ENCODE peak calls at places on chromosome 16, in five cellular contexts. W, H, K, G and O are unnamed samples.

GRCh38 chr16:964696-965395 is 5.9 kb downstream of the LMF1 start:
- DNase-seq in W (peak), K (no peak), G (no peak), H (no peak), O (peak)

GRCh38 chr16:2156025-2156848 is 655 bp downstream of the TRAF7 start:
- DNase-seq in G (peak), K (no peak), W (peak), H (no peak), O (no peak)

GRCh38 chr16:471353-472198 is 46.1 kb downstream of the RAB11FIP3 start:
- DNase-seq in W (peak), K (no peak), G (no peak), H (no peak), O (no peak)

GRCh38 chr16:88355389-88356123 is 27.2 kb upstream of the ZNF469 start:
- DNase-seq in G (no peak), K (peak), W (no peak), H (no peak), O (no peak)

GRCh38 chr16:89506113-89506504 is 2.1 kb upstream of the SPG7 start:
- DNase-seq in K (no peak), G (no peak), W (no peak), H (no peak), O (no peak)

GRCh38 chr16:68179196-68179795 is 56.6 kb downstream of the ESRP2 start:
- DNase-seq in G (no peak), K (no peak), H (no peak), W (no peak), O (no peak)

GRCh38 chr16:15777533-15778203 is 79.2 kb downstream of the MYH11 start:
- DNase-seq in K (no peak), H (peak), W (peak), G (peak), O (no peak)

GRCh38 chr16:72860726-72861562 is 187.0 kb downstream of the ZFHX3 start:
- DNase-seq in G (no peak), K (no peak), W (no peak), H (no peak), O (no peak)

GRCh38 chr16:86772671-86773338 is 194.5 kb downstream of the FOXL1 start:
- DNase-seq in H (no peak), W (peak), K (no peak), G (no peak), O (peak)

GRCh38 chr16:78742501-78743283 is 643.2 kb downstream of the WWOX start:
- DNase-seq in G (no peak), K (no peak), H (no peak), W (no peak), O (no peak)

GRCh38 chr16:85752511-85753420 is 1.9 kb upstream of the C16orf74 start:
- DNase-seq in W (peak), G (no peak), K (no peak), H (no peak), O (no peak)
- TF ChIP-seq CTCF in W (peak), G (no peak), K (no peak), H (no peak), O (peak)

DNA sequence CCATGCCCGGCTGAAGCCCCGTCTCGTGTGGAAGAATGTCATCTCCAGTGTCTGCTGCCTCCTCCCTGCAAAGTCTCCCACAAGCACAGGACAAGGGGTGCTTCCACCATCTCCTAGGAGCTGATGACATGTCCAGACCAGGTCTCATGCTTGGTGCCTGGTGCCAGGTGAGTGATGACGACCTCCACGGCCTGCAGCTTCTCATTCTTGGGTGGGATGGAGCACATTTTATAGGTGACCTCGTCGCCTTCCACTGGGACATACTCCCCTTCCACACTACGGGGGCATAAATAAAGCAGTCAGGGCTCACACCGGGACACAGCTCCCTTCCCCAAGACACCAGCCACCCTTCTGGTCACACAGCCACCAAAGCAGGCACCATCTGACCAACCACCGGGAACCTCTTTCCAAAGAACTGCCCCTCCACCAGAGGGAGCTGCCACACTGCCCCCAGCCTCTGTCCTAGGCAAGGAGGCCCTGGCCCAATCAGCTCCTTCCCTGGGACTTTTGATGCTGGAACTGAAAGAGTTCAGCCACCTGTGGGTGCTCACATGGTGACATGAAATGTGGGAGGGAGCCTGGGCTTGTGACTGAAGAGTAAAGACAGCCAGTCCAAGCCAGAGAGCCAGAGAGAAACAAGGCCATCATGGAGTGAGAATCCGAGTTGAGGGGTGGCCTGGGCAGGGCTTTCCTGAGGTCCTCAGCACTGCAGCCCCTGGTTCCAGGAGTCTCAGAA is 13.6 kb downstream of the CARHSP1 start:
- DNase-seq in W (no peak), G (no peak), H (no peak), K (no peak), O (no peak)
- TF ChIP-seq CTCF in W (no peak), G (peak), H (no peak), K (no peak), O (peak)

GRCh38 chr16:77514500-77515225 is 79.8 kb upstream of the ADAMTS18 start:
- DNase-seq in W (no peak), H (no peak), K (no peak), G (no peak), O (no peak)
- TF ChIP-seq CTCF in W (no peak), H (no peak), K (no peak), G (no peak), O (no peak)

GRCh38 chr16:3457434-3458252 is 14.2 kb downstream of the NAA60 start:
- DNase-seq in W (peak), G (peak), K (peak), H (peak), O (no peak)
- TF ChIP-seq CTCF in W (peak), G (peak), K (peak), H (peak), O (peak)

DNA sequence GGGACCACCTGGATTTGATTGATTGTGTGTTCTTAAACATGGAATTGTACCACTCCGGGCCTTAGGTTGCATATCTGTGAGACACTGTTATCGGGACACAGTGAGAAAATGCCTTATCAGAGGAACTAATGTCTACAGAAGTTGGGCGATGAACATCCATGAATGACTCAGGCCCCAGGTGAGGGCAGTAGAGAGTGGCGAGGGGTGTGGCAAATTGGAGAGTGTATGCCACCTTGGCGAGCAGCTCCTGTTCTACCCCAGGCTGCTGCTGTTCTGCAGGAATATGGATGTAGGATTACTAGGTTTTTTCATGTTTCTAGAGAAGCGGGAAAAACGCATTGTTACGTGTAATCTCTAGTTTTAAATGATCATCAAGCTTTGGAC is 38.8 kb downstream of the CLEC16A start:
- DNase-seq in G (no peak), W (no peak), K (no peak), H (no peak), O (no peak)
- TF ChIP-seq CTCF in G (no peak), W (no peak), K (no peak), H (no peak), O (no peak)

DNA sequence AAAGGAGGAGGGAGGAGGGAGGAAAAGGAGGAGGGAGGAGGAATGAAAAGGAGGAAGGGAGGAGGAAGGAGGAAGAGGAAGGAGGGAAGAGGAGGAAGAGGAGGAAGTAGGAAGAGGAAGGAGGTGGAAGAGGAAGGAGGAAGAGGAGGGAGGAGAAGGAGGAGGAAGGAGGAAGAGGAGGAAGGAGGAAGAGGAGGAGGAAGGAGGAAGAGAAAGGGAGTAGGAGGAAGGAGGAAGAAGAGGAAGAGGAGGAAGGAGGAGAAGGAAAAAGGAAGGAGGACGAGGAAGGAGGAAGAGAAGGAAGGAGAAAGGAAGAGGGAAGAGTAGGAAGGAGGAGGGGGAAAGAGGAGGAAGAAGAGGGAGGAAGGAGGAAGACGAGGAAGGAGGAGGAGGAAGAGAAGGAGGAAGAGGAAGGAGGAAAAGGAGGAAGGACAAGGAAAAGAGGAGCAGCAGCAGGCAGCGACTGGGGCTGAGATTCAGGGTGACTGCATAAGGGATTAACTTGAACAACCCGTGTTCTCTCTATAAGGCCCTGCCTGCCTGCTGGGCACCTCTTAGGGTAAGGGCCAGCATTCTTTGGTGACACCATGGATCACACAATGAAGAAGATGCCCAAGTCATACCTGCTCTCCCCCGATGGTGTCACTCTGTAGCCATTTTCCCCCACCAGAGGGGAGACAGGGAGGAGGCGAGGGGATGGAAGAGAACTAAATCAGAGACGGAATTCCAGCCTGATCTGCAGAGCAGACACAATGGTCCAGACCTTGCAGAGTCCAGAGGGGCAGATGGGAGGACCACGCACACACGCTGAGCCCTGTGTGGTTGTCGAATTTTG is 1.4 kb upstream of the IL34 start:
- DNase-seq in G (no peak), H (no peak), W (no peak), K (no peak), O (no peak)
- TF ChIP-seq CTCF in G (no peak), H (no peak), W (no peak), K (no peak), O (no peak)

GRCh38 chr16:8199390-8199789 is 390.9 kb downstream of the TMEM114 start:
- DNase-seq in H (no peak), W (no peak), K (no peak), G (no peak), O (no peak)

DNA sequence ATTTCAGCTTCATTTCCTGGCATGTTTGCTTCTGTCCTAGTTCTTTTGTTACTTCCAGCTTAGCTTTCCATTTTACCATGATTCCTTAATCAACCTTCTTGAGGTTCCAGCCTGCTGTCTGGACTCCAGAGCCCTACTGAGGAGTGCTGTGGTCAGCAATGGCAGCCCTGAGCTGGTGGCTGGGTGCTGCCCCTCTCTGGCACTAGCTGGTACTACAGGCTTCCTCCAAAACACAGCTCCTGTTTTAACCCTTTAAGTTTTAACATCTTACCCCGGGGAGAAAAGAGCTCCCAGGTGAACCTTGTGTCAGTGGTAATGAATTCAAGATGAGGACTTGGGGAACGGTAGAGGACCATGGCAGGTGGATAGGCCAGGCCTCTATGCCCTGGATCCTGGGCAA is 395.5 kb downstream of the TMEM114 start:
- DNase-seq in H (no peak), W (no peak), G (no peak), K (no peak), O (no peak)
- TF ChIP-seq CTCF in H (peak), W (no peak), G (no peak), K (no peak), O (peak)